ENCODE peak calls at places on chromosome 4, in five cellular contexts. O is BJ, Y is cardiac muscle cell, L is neuronal stem cell, Q is GM06990. E is an unnamed sample.
A peak's percentile ranks its signal among the peaks of the same experiment; 100 is the strongest.

GRCh38 chr4:41304221-41304620 is 47.5 kb downstream of the UCHL1 start:
- DNase-seq in O (no peak), Y (no peak), L (no peak), Q (no peak), E (no peak)

GRCh38 chr4:55866973-55867574 is 13.6 kb downstream of the EXOC1 start:
- DNase-seq in O (no peak), Y (peak; percentile 81), L (peak; percentile 18), Q (peak; percentile 25), E (peak; percentile 59)

GRCh38 chr4:38313999-38314561 is 349.9 kb upstream of the KLF3 start:
- DNase-seq in O (no peak), Y (peak; percentile 75), L (no peak), Q (no peak), E (no peak)

GRCh38 chr4:62377700-62378099 is 1177.6 kb downstream of the ADGRL3 start:
- DNase-seq in O (no peak), Y (no peak), L (no peak), Q (no peak), E (no peak)

GRCh38 chr4:67020079-67020807 is 525.1 kb downstream of the CENPC start:
- DNase-seq in O (no peak), Y (peak; percentile 59), L (no peak), Q (no peak), E (no peak)

GRCh38 chr4:42237451-42237850 is 85.0 kb upstream of the BEND4 start:
- DNase-seq in O (no peak), Y (no peak), L (no peak), Q (no peak), E (no peak)

GRCh38 chr4:16082038-16082423 is 1.8 kb downstream of the PROM1 start:
- DNase-seq in O (no peak), Y (no peak), L (no peak), Q (no peak), E (no peak)

GRCh38 chr4:793941-794621 is 31.8 kb downstream of the CPLX1 start:
- DNase-seq in O (no peak), Y (no peak), L (no peak), Q (peak; percentile 75), E (peak; percentile 77)

GRCh38 chr4:56575820-56576429 is 70.3 kb downstream of the ARL9 start:
- DNase-seq in O (peak; percentile 3), Y (peak; percentile 70), L (no peak), Q (no peak), E (peak; percentile 39)

GRCh38 chr4:24915121-24915922 is 2.5 kb upstream of the CCDC149 start:
- DNase-seq in O (no peak), Y (no peak), L (no peak), Q (no peak), E (no peak)

GRCh38 chr4:138199568-138200235 is 42.4 kb downstream of the SLC7A11 start:
- DNase-seq in O (no peak), Y (peak; percentile 32), L (no peak), Q (no peak), E (no peak)

GRCh38 chr4:188841523-188841922 is 702.3 kb downstream of the TRIML1 start:
- DNase-seq in O (peak; percentile 8), Y (no peak), L (no peak), Q (no peak), E (no peak)

GRCh38 chr4:37549003-37549402 is 137.2 kb downstream of the RELL1 start:
- DNase-seq in O (no peak), Y (peak; percentile 95), L (no peak), Q (no peak), E (no peak)

GRCh38 chr4:56907489-56908205 is at the start of gene REST:
- DNase-seq in O (no peak), Y (peak; percentile 82), L (peak; percentile 83), Q (peak; percentile 77), E (peak; percentile 42)

GRCh38 chr4:154361450-154361849 is 130.1 kb downstream of the DCHS2 start:
- DNase-seq in O (no peak), Y (no peak), L (no peak), Q (no peak), E (peak; percentile 83)

GRCh38 chr4:141174457-141174856 is 41.2 kb upstream of the RNF150 start:
- DNase-seq in O (no peak), Y (no peak), L (no peak), Q (no peak), E (no peak)

GRCh38 chr4:73895201-73896177 is 26.3 kb downstream of the CXCL1 start:
- DNase-seq in O (no peak), Y (peak; percentile 80), L (no peak), Q (no peak), E (no peak)

GRCh38 chr4:177047851-177048174 is 255.1 kb upstream of the VEGFC start:
- DNase-seq in O (no peak), Y (no peak), L (no peak), Q (no peak), E (no peak)

GRCh38 chr4:158871050-158871724 is 102.4 kb downstream of the FNIP2 start:
- DNase-seq in O (no peak), Y (no peak), L (no peak), Q (no peak), E (no peak)

GRCh38 chr4:117971406-117971805 is 62.9 kb upstream of the NDST3 start:
- DNase-seq in O (peak; percentile 24), Y (no peak), L (no peak), Q (no peak), E (no peak)

GRCh38 chr4:40550900-40551546 is 78.6 kb downstream of the RBM47 start:
- DNase-seq in O (no peak), Y (peak; percentile 69), L (no peak), Q (peak; percentile 68), E (peak; percentile 60)

GRCh38 chr4:145679520-145679919 is 426 bp upstream of the C4orf51 start:
- DNase-seq in O (peak; percentile 62), Y (peak; percentile 43), L (no peak), Q (no peak), E (no peak)

GRCh38 chr4:170776983-170777382 is 687.2 kb upstream of the AADAT start:
- DNase-seq in O (no peak), Y (no peak), L (no peak), Q (no peak), E (no peak)

GRCh38 chr4:71635094-71635493 is 148.8 kb downstream of the GC start:
- DNase-seq in O (no peak), Y (peak; percentile 1), L (no peak), Q (no peak), E (no peak)

GRCh38 chr4:57910151-57910550 is 800.0 kb upstream of the IGFBP7 start:
- DNase-seq in O (no peak), Y (no peak), L (no peak), Q (no peak), E (no peak)
- H3K4me3 ChIP-seq in O (no peak overlapping the region), Y (no peak overlapping the region), L (no peak overlapping the region), Q (no peak overlapping the region), E (no peak overlapping the region)

DNA sequence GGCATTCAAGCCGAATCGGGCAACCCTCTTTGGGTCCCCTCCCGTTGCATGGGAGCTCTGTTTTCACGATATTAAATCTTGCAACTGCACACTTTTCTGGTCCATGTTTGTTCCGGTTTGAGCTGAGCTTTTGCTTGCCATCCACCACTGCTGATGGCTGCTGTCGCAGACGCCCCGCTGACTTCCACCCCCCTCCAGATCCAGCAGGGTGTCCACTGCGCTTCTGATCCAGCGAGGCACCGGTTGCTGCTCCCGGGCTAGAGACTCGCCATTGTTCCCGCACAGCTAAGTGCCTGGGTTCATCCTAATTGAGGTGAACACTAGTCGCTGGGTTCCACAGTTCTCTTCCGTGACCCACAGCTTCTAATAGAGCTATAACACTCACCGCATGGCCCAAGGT is 13.3 kb downstream of the ACOX3 start:
- DNase-seq in O (no peak), Y (no peak), L (no peak), Q (no peak), E (no peak)
- H3K4me3 ChIP-seq in O (peak overlapping the region; percentile 96), Y (no peak overlapping the region), L (peak overlapping the region; percentile 83), Q (peak overlapping the region; percentile 87), E (peak overlapping the region; percentile 81)

GRCh38 chr4:15007201-15007600 is 4.9 kb downstream of the CPEB2 start:
- DNase-seq in O (no peak), Y (no peak), L (no peak), Q (no peak), E (no peak)
- H3K4me3 ChIP-seq in O (no peak overlapping the region), Y (peak overlapping the region; percentile 87), L (no peak overlapping the region), Q (peak overlapping the region; percentile 22), E (no peak overlapping the region)

GRCh38 chr4:185020293-185020808 is 2.1 kb downstream of the HELT start:
- DNase-seq in O (no peak), Y (peak; percentile 35), L (no peak), Q (no peak), E (no peak)
- H3K4me3 ChIP-seq in O (no peak overlapping the region), Y (peak overlapping the region; percentile 21), L (no peak overlapping the region), Q (no peak overlapping the region), E (no peak overlapping the region)

DNA sequence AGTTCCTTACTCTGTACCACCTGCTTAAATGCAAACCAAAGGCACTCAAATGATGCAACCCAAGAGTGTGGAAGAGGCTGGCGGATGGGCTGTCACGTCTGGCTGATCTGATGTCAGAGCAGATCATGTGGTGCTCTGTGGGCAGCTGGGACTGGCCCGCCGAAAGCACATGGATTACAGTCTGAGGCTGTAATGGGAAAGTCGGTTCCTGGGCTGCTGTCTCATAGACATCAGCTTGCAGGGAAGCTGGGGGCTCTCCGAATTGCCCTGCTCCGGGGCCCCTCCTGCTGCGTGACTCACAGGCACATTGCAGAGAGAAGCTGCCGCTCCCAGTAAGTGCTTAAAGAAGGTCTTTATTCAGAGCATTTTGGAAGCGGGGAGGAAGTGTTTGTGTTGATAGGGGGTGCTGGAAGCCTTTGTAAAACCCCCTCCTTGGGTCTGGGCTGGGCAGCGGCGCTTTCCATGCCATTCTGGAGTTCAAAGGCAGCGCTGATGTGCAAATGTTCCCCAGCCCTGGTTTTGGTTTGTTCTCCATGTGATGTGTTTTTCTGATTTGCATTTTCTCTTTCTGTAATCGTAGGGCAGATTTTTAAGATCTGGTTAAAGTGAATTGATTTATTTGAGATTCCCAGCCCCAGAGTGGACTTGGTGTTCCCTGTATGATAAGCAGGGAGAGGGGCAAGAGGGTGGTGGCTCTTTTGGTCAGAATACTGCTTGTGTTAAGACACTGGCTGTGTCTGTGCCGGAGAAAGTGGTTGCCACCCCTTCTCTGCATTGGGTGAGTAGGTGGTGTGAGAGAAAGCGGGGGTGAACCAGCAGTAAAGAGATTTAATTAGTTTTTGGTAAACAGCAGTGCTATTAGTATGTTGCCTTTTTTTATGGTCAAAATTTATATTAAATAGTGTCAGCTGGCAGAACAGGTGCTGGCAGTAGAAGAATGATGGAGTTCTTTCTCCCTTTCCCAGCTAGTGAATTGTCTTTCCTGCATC is 181.3 kb downstream of the LARP7 start:
- DNase-seq in O (peak; percentile 69), Y (peak; percentile 86), L (peak; percentile 40), Q (peak; percentile 67), E (no peak)
- H3K4me3 ChIP-seq in O (peak overlapping the region; percentile 48), Y (peak overlapping the region; percentile 26), L (peak overlapping the region; percentile 50), Q (peak overlapping the region; percentile 78), E (no peak overlapping the region)